ENCODE peak calls at places on chromosomes 6 and 20, in nine cellular contexts. H is left ventricle myocardium inferior; G is pancreas; O is ascending aorta; Y is HL-60; I is thoracic aorta; W is CD4-positive, alpha-beta memory T cell; N is SJSA1; S is tibial artery. U is an unnamed sample.

GRCh38 chr20:19737025-19737424 is 21.0 kb upstream of the RIN2 start:
- DNase-seq in H (no peak), G (no peak), O (no peak), Y (peak; percentile 91), I (no peak), W (no peak), N (no peak), S (no peak), U (no peak)

GRCh38 chr6:2179950-2180349 is 65.5 kb downstream of the GMDS start:
- DNase-seq in H (no peak), G (no peak), O (no peak), Y (no peak), I (no peak), W (no peak), N (no peak), S (no peak), U (no peak)

GRCh38 chr6:126804255-126805064 is 314.0 kb upstream of the RSPO3 start:
- DNase-seq in H (no peak), G (no peak), O (no peak), Y (peak; percentile 3), I (no peak), W (no peak), N (peak; percentile 67), S (no peak), U (no peak)

GRCh38 chr6:42720739-42721138 is 1.7 kb downstream of the PRPH2 start:
- DNase-seq in H (no peak), G (no peak), O (no peak), Y (no peak), I (no peak), W (no peak), N (no peak), S (no peak), U (no peak)

GRCh38 chr6:169779896-169780295 is 28.5 kb downstream of the ERMARD start:
- DNase-seq in H (no peak), G (no peak), O (no peak), Y (no peak), I (no peak), W (no peak), N (no peak), S (peak; percentile 10), U (no peak)

GRCh38 chr6:11525468-11526155 is 11.9 kb upstream of the TMEM170B start:
- DNase-seq in H (no peak), G (no peak), O (no peak), Y (peak; percentile 98), I (no peak), W (no peak), N (no peak), S (peak; percentile 73), U (no peak)

GRCh38 chr6:39688494-39688893 is 36.7 kb downstream of the KIF6 start:
- DNase-seq in H (no peak), G (no peak), O (no peak), Y (no peak), I (no peak), W (no peak), N (no peak), S (no peak), U (no peak)

GRCh38 chr6:158316022-158316421 is 3.8 kb downstream of the TULP4 start:
- DNase-seq in H (no peak), G (no peak), O (no peak), Y (no peak), I (no peak), W (no peak), N (no peak), S (no peak), U (no peak)

GRCh38 chr6:47698342-47698787 is at the start of gene ADGRF4:
- DNase-seq in H (no peak), G (no peak), O (no peak), Y (no peak), I (no peak), W (no peak), N (no peak), S (no peak), U (peak; percentile 78)

GRCh38 chr6:82270791-82271392 is 23.3 kb upstream of the IBTK start:
- DNase-seq in H (no peak), G (no peak), O (no peak), Y (no peak), I (no peak), W (peak; percentile 52), N (peak; percentile 28), S (no peak), U (no peak)

GRCh38 chr20:33770005-33770404 is 38.2 kb downstream of the ZNF341 start:
- DNase-seq in H (no peak), G (no peak), O (no peak), Y (no peak), I (no peak), W (no peak), N (no peak), S (no peak), U (no peak)

GRCh38 chr6:135144678-135145508 is 36.2 kb upstream of the MYB start:
- DNase-seq in H (no peak), G (no peak), O (no peak), Y (peak; percentile 37), I (no peak), W (peak; percentile 37), N (no peak), S (no peak), U (no peak)

GRCh38 chr6:46160102-46160501 is 10.7 kb downstream of the ENPP5 start:
- DNase-seq in H (no peak), G (no peak), O (no peak), Y (no peak), I (no peak), W (no peak), N (no peak), S (no peak), U (no peak)

GRCh38 chr6:73523434-73524123 is 2.7 kb upstream of the EEF1A1 start:
- DNase-seq in H (peak; percentile 61), G (peak; percentile 86), O (no peak), Y (peak; percentile 89), I (no peak), W (peak; percentile 81), N (peak; percentile 77), S (peak; percentile 73), U (peak; percentile 66)

GRCh38 chr6:106924699-106925523 is 49.6 kb downstream of the CD24 start:
- DNase-seq in H (no peak), G (peak; percentile 95), O (no peak), Y (no peak), I (no peak), W (no peak), N (no peak), S (no peak), U (no peak)

DNA sequence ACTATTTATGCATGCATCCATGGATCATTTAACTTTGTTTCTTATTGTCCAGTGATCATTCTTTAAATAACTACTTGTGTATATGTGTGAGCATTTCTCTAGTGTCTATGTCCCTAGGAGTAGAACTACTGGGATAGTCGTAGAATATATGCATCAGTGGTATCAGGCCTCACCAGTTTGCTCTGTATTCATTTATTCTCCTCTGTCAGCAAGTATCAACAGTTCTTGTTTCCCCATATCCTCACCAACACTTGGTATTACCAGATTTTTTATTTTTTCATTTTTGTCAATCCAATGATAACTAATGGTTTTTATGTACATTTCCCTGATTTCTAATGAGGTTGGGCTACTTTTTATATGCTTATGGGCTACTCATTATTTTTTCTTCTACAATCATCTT is 27.9 kb downstream of the CTNNBL1 start:
- DNase-seq in H (no peak), G (no peak), O (no peak), Y (no peak), I (no peak), W (no peak), N (no peak), S (no peak), U (no peak)
- H3K4me3 ChIP-seq in H (no peak overlapping the region), G (no peak overlapping the region), O (no peak overlapping the region), Y (no peak overlapping the region), I (no peak overlapping the region), W (no peak overlapping the region), N (no peak overlapping the region), S (no peak overlapping the region), U (no peak overlapping the region)

DNA sequence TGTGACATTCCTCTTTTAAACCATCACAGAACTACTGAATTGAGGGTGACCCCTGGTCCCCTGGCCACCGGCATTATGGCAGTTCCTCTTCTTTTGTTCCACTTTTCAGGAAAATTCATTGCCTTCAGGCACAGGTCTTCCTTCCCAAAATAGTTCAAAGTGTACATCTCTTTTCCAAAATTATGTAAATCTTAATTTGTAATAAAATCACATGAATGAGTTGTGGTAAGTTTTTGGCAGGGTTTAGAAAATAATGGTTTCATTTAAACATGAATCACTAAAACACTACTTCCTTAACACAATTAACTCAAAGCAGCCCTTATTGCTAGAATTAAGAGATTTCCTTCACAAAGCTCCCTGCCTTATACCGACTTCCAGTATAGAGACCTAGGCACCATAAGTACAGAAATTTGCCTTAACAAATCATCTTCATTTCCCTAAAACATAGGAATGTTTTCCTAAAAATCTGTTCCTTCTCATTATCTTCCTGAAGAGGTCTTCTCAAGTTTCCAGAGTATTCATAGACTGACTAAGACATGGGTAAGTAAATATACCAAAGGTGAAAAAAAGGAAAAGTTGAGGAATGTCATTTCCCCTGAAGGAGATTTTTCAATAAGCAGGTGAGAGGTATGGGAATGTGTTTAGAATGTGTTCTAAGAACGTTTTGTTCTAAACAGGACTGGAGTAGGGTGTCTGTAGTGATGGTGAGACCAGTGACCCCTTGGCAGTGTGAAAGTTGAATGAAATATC is 148.2 kb upstream of the CITED2 start:
- DNase-seq in H (no peak), G (no peak), O (no peak), Y (no peak), I (no peak), W (no peak), N (no peak), S (no peak), U (no peak)
- H3K27ac ChIP-seq in H (no peak overlapping the region), G (no peak overlapping the region), O (no peak overlapping the region), Y (peak overlapping the region; percentile 7), I (no peak overlapping the region), W (no peak overlapping the region), N (no peak overlapping the region), S (no peak overlapping the region), U (peak overlapping the region; percentile 30)

DNA sequence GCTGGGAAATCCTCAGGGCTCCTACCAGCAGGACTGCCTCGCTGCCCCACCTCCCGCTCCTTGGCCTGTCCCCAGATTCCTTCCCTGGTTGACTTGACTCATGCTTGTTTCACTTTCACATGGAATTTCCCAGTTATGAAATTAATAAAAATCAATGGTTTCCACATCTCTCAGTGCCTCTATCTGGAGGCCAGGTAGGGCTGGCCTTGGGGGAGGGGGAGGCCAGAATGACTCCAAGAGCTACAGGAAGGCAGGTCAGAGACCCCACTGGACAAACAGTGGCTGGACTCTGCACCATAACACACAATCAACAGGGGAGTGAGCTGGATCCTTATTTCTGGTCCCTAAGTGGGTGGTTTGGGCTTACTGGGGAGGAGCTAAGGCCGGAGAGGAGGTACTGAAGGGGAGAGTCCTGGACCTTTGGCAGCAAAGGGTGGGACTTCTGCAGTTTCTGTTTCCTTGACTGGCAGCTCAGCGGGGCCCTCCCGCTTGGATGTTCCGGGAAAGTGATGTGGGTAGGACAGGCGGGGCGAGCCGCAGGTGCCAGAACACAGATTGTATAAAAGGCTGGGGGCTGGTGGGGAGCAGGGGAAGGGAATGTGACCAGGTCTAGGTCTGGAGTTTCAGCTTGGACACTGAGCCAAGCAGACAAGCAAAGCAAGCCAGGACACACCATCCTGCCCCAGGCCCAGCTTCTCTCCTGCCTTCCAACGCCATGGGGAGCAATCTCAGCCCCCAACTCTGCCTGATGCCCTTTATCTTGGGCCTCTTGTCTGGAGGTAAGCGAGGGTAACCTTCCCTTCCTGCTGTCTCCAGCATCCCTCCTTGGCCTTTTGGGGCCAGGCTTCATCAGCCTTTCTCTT is at the start of gene CFB:
- DNase-seq in H (peak; percentile 65), G (peak; percentile 78), O (peak; percentile 75), Y (no peak), I (peak; percentile 80), W (no peak), N (peak; percentile 44), S (peak; percentile 93), U (no peak)
- H3K4me3 ChIP-seq in H (peak within 1 kb of the TSS; percentile 39), G (peak within 1 kb of the TSS; percentile 2), O (peak within 1 kb of the TSS; percentile 59), Y (no peak within 1 kb of the TSS), I (peak within 1 kb of the TSS; percentile 59), W (no peak within 1 kb of the TSS), N (no peak within 1 kb of the TSS), S (peak within 1 kb of the TSS; percentile 36), U (no peak within 1 kb of the TSS)

GRCh38 chr6:30761791-30762429 is 17.6 kb upstream of the IER3 start:
- DNase-seq in H (no peak), G (no peak), O (no peak), Y (no peak), I (no peak), W (no peak), N (no peak), S (no peak), U (no peak)
- H3K27ac ChIP-seq in H (no peak overlapping the region), G (no peak overlapping the region), O (no peak overlapping the region), Y (no peak overlapping the region), I (no peak overlapping the region), W (no peak overlapping the region), N (peak overlapping the region; percentile 14), S (no peak overlapping the region), U (peak overlapping the region; percentile 61)